ENCODE peak calls at places on chromosomes 3 and 15, in five cellular contexts. One of them, this sample, is unnamed.

GRCh38 chr3:24235121-24235520 is 259.5 kb downstream of the THRB start:
- DNase-seq in GM12865: peak
- DNase-seq in PC-3: peak
- DNase-seq in lower leg skin: no peak
- DNase-seq in AG04450: no peak
- DNase-seq in this sample: peak

GRCh38 chr15:100780208-100780800 is 99.3 kb upstream of the ALDH1A3 start:
- DNase-seq in GM12865: no peak
- DNase-seq in PC-3: no peak
- DNase-seq in lower leg skin: peak
- DNase-seq in AG04450: no peak
- DNase-seq in this sample: no peak

GRCh38 chr15:60353245-60353940 is 44.4 kb downstream of the ANXA2 start:
- DNase-seq in GM12865: no peak
- DNase-seq in PC-3: peak
- DNase-seq in lower leg skin: no peak
- DNase-seq in AG04450: no peak
- DNase-seq in this sample: peak

GRCh38 chr3:177470200-177470941 is 273.1 kb upstream of the TBL1XR1 start:
- DNase-seq in GM12865: no peak
- DNase-seq in PC-3: no peak
- DNase-seq in lower leg skin: no peak
- DNase-seq in AG04450: no peak
- DNase-seq in this sample: no peak

GRCh38 chr3:58004972-58005371 is 3.2 kb upstream of the FLNB start:
- DNase-seq in GM12865: no peak
- DNase-seq in PC-3: peak
- DNase-seq in lower leg skin: no peak
- DNase-seq in AG04450: no peak
- DNase-seq in this sample: peak

GRCh38 chr3:171115667-171116066 is 89.1 kb upstream of the SLC2A2 start:
- DNase-seq in GM12865: no peak
- DNase-seq in PC-3: no peak
- DNase-seq in lower leg skin: no peak
- DNase-seq in AG04450: no peak
- DNase-seq in this sample: peak

GRCh38 chr15:31302778-31303433 is 23.7 kb upstream of the KLF13 start:
- DNase-seq in GM12865: peak
- DNase-seq in PC-3: no peak
- DNase-seq in lower leg skin: peak
- DNase-seq in AG04450: no peak
- DNase-seq in this sample: no peak

GRCh38 chr3:165210132-165210531 is 13.9 kb upstream of the SLITRK3 start:
- DNase-seq in GM12865: no peak
- DNase-seq in PC-3: peak
- DNase-seq in lower leg skin: no peak
- DNase-seq in AG04450: no peak
- DNase-seq in this sample: no peak

GRCh38 chr3:190210608-190211007 is 89.9 kb upstream of the P3H2 start:
- DNase-seq in GM12865: peak
- DNase-seq in PC-3: no peak
- DNase-seq in lower leg skin: no peak
- DNase-seq in AG04450: no peak
- DNase-seq in this sample: no peak

GRCh38 chr3:104564045-104564643 is 802.6 kb upstream of the ALCAM start:
- DNase-seq in GM12865: peak
- DNase-seq in PC-3: peak
- DNase-seq in lower leg skin: no peak
- DNase-seq in AG04450: peak
- DNase-seq in this sample: peak

GRCh38 chr15:59524331-59524731 is 86.3 kb downstream of the FAM81A start:
- DNase-seq in GM12865: no peak
- DNase-seq in PC-3: no peak
- DNase-seq in lower leg skin: no peak
- DNase-seq in AG04450: no peak
- DNase-seq in this sample: no peak

GRCh38 chr3:97931218-97931617 is 41.0 kb downstream of the RIOX2 start:
- DNase-seq in GM12865: no peak
- DNase-seq in PC-3: no peak
- DNase-seq in lower leg skin: no peak
- DNase-seq in AG04450: no peak
- DNase-seq in this sample: no peak

GRCh38 chr3:60434945-60435344 is 816.3 kb downstream of the FHIT start:
- DNase-seq in GM12865: no peak
- DNase-seq in PC-3: no peak
- DNase-seq in lower leg skin: no peak
- DNase-seq in AG04450: no peak
- DNase-seq in this sample: no peak

GRCh38 chr15:93037341-93038063 is 51.5 kb downstream of the RGMA start:
- DNase-seq in GM12865: no peak
- DNase-seq in PC-3: no peak
- DNase-seq in lower leg skin: peak
- DNase-seq in AG04450: no peak
- DNase-seq in this sample: peak

GRCh38 chr15:77810180-77810579 is 177.5 kb upstream of the LINGO1 start:
- DNase-seq in GM12865: no peak
- DNase-seq in PC-3: no peak
- DNase-seq in lower leg skin: no peak
- DNase-seq in AG04450: no peak
- DNase-seq in this sample: no peak

GRCh38 chr15:64634576-64635485 is 140.6 kb downstream of the RBPMS2 start:
- DNase-seq in GM12865: peak
- DNase-seq in PC-3: no peak
- DNase-seq in lower leg skin: no peak
- DNase-seq in AG04450: no peak
- DNase-seq in this sample: no peak

GRCh38 chr3:42556089-42556632 is 25.6 kb downstream of the SEC22C start:
- DNase-seq in GM12865: peak
- DNase-seq in PC-3: peak
- DNase-seq in lower leg skin: no peak
- DNase-seq in AG04450: no peak
- DNase-seq in this sample: no peak

GRCh38 chr3:178100881-178101280 is 435.4 kb upstream of the KCNMB2 start:
- DNase-seq in GM12865: no peak
- DNase-seq in PC-3: no peak
- DNase-seq in lower leg skin: no peak
- DNase-seq in AG04450: no peak
- DNase-seq in this sample: no peak

GRCh38 chr3:57041674-57042073 is 18.8 kb upstream of the SPATA12 start:
- DNase-seq in GM12865: no peak
- DNase-seq in PC-3: no peak
- DNase-seq in lower leg skin: no peak
- DNase-seq in AG04450: no peak
- DNase-seq in this sample: no peak

GRCh38 chr15:90221251-90221900 is 12.4 kb downstream of the CIB1 start:
- DNase-seq in GM12865: peak
- DNase-seq in PC-3: peak
- DNase-seq in lower leg skin: peak
- DNase-seq in AG04450: peak
- DNase-seq in this sample: peak

GRCh38 chr15:51438526-51438925 is 97.1 kb downstream of the GLDN start:
- DNase-seq in GM12865: no peak
- DNase-seq in PC-3: no peak
- DNase-seq in lower leg skin: no peak
- DNase-seq in AG04450: no peak
- DNase-seq in this sample: no peak

GRCh38 chr3:12687948-12688347 is 24.0 kb upstream of the RAF1 start:
- DNase-seq in GM12865: no peak
- DNase-seq in PC-3: no peak
- DNase-seq in lower leg skin: no peak
- DNase-seq in AG04450: no peak
- DNase-seq in this sample: no peak

GRCh38 chr15:41562258-41562657 is 3.2 kb downstream of the TYRO3 start:
- DNase-seq in GM12865: no peak
- DNase-seq in PC-3: no peak
- DNase-seq in lower leg skin: no peak
- DNase-seq in AG04450: no peak
- DNase-seq in this sample: no peak

GRCh38 chr3:129003578-129004112 is 2.5 kb downstream of the EFCC1 start:
- DNase-seq in GM12865: peak
- DNase-seq in PC-3: peak
- DNase-seq in lower leg skin: no peak
- DNase-seq in AG04450: no peak
- DNase-seq in this sample: no peak

GRCh38 chr3:129004639-129005295 is 3.7 kb downstream of the EFCC1 start:
- DNase-seq in GM12865: no peak
- DNase-seq in PC-3: no peak
- DNase-seq in lower leg skin: no peak
- DNase-seq in AG04450: no peak
- DNase-seq in this sample: no peak

GRCh38 chr3:129001101-129001816 is at the start of gene EFCC1:
- DNase-seq in GM12865: no peak
- DNase-seq in PC-3: no peak
- DNase-seq in lower leg skin: peak
- DNase-seq in AG04450: no peak
- DNase-seq in this sample: no peak

GRCh38 chr3:129001817-129002572 is 891 bp downstream of the EFCC1 start:
- DNase-seq in GM12865: no peak
- DNase-seq in PC-3: no peak
- DNase-seq in lower leg skin: no peak
- DNase-seq in AG04450: no peak
- DNase-seq in this sample: no peak

DNA sequence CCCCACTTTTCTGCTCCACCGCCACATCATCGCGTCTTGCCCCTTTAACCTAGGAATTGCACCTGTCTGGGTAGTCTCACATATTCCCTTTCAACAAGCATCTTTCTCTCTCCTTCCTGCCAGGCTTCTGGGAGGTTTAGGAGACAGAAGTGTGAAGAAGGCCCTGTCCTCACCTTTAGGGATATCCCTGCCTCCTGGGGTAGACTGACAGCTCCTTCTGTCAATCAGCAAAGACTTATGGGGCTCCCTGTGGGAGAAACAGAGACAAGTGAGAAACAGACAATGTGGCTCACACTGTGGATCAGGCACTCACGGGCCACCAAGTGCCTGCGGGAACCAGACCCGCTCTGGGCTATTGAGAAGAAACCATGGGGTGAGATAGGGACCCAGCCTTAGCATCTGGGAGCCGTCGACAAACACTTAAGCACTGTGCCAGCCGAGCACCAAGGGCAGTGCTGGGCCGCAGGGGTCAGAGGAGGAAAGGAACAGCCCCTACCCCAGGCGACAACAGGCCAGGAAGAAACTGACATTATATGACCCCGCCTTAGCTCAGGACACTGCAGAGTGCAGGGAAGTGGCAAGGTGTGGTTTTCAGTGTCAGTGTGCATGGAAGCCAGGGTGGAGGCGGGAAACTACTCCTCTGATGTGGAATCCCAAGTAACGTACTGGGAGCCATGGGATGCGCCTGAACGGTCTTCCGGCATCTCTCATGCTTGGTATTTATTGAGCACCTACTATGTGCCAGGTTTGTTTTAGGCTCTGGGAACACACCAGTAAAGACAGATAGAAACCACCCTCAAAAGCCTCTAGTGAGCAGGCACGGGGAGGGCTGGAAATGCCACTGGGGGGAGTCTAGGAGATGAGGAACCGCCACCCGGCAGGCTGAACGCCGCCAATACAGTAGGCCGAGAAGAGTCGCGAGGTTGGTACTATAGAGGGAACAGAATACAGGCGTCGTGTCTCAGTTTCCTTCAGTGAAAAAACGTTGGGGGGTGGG is 1.8 kb downstream of the EFCC1 start:
- DNase-seq in GM12865: no peak
- DNase-seq in PC-3: no peak
- DNase-seq in lower leg skin: no peak
- DNase-seq in AG04450: no peak
- DNase-seq in this sample: no peak
- H3K4me3 ChIP-seq in GM12865: no peak
- H3K4me3 ChIP-seq in PC-3: no peak
- H3K4me3 ChIP-seq in lower leg skin: no peak
- H3K4me3 ChIP-seq in AG04450: no peak
- H3K4me3 ChIP-seq in this sample: no peak

DNA sequence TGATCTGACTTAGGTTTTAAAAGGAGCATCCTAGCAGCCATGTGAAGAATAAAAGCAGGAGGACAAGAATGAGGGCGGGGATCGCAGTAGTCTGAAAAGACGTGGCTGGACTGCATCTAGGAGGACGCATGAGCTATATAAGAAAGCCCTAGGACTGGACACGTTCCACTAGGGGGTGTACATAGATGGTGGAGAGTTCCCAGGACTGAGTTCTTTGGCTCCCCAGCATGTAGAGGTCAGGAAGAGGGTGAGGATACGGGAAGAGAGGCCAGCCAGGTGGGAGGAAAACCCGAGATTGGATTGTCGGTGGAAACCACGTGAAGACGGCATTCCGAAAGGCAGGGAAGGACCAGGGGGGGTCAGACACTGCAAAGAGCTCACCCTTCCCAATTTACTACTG is 64.2 kb upstream of the CFAP161 start:
- DNase-seq in GM12865: no peak
- DNase-seq in PC-3: no peak
- DNase-seq in lower leg skin: no peak
- DNase-seq in AG04450: no peak
- DNase-seq in this sample: no peak
- TF ChIP-seq CTCF in GM12865: no peak
- TF ChIP-seq CTCF in PC-3: no peak
- TF ChIP-seq CTCF in lower leg skin: no peak
- TF ChIP-seq CTCF in AG04450: no peak
- TF ChIP-seq CTCF in this sample: no peak

GRCh38 chr15:39180494-39180930 is 400.4 kb upstream of the THBS1 start:
- DNase-seq in GM12865: no peak
- DNase-seq in PC-3: no peak
- DNase-seq in lower leg skin: no peak
- DNase-seq in AG04450: peak
- DNase-seq in this sample: peak

GRCh38 chr15:39183177-39183881 is 397.6 kb upstream of the THBS1 start:
- DNase-seq in GM12865: no peak
- DNase-seq in PC-3: no peak
- DNase-seq in lower leg skin: no peak
- DNase-seq in AG04450: no peak
- DNase-seq in this sample: no peak

GRCh38 chr15:39179980-39180379 is 400.9 kb upstream of the THBS1 start:
- DNase-seq in GM12865: no peak
- DNase-seq in PC-3: no peak
- DNase-seq in lower leg skin: no peak
- DNase-seq in AG04450: no peak
- DNase-seq in this sample: no peak

GRCh38 chr15:39181348-39181747 is 399.5 kb upstream of the THBS1 start:
- DNase-seq in GM12865: no peak
- DNase-seq in PC-3: no peak
- DNase-seq in lower leg skin: no peak
- DNase-seq in AG04450: no peak
- DNase-seq in this sample: no peak

DNA sequence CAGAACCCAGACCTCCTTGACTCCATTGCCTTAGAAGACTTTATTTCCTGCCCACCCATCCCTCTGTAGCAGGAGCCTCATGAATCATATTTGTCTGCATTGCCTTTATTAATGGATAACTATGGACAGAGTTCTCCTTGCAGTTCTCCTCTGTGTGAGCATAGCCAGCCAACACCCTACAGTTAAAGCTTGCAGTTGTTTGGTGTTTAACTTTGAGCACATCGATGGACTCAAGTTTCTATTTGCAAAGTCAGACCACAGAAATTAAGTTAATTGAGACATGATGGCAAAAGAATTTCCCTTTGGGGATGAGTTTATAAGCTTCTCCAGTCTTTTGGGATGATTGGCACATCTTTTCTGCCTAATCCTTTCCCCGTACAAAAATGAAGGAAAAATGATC is 399.0 kb upstream of the THBS1 start:
- DNase-seq in GM12865: no peak
- DNase-seq in PC-3: peak
- DNase-seq in lower leg skin: no peak
- DNase-seq in AG04450: no peak
- DNase-seq in this sample: peak
- H3K4me3 ChIP-seq in GM12865: no peak
- H3K4me3 ChIP-seq in PC-3: peak
- H3K4me3 ChIP-seq in lower leg skin: no peak
- H3K4me3 ChIP-seq in AG04450: no peak
- H3K4me3 ChIP-seq in this sample: no peak

GRCh38 chr3:49939858-49940666 is at the start of gene RBM6:
- DNase-seq in GM12865: peak
- DNase-seq in PC-3: peak
- DNase-seq in lower leg skin: peak
- DNase-seq in AG04450: peak
- DNase-seq in this sample: peak
- TF ChIP-seq CTCF in GM12865: no peak
- TF ChIP-seq CTCF in PC-3: no peak
- TF ChIP-seq CTCF in lower leg skin: no peak
- TF ChIP-seq CTCF in AG04450: no peak
- TF ChIP-seq CTCF in this sample: no peak